ENCODE peak calls at places on chromosomes 3 and 15, in ten cellular contexts. B is Caco-2, D is fibroblast of lung, O is endothelial cell, M is retinal pigment epithelial cell, Z is thoracic aorta, J is spleen, R is lower leg skin, X is brain microvascular endothelial cell, C is H9. W is an unnamed sample.
A peak's percentile ranks its signal among the peaks of the same experiment; 100 is the strongest.

GRCh38 chr15:29844290-29844903 is 22.1 kb upstream of the TJP1 start:
- DNase-seq in B (no peak), D (peak; percentile 31), O (no peak), M (no peak), Z (no peak), J (no peak), R (no peak), X (no peak), C (no peak), W (peak; percentile 45)

GRCh38 chr3:47261301-47261700 is 21.3 kb downstream of the KIF9 start:
- DNase-seq in B (no peak), D (no peak), O (no peak), M (no peak), Z (no peak), J (peak; percentile 29), R (no peak), X (no peak), C (no peak), W (peak; percentile 21)

GRCh38 chr15:85706779-85707518 is 87.8 kb downstream of the KLHL25 start:
- DNase-seq in B (no peak), D (peak; percentile 64), O (no peak), M (no peak), Z (no peak), J (no peak), R (no peak), X (peak; percentile 69), C (no peak), W (peak; percentile 96)

GRCh38 chr3:166177130-166177529 is 339.9 kb upstream of the BCHE start:
- DNase-seq in B (no peak), D (no peak), O (no peak), M (no peak), Z (no peak), J (no peak), R (no peak), X (no peak), C (no peak), W (no peak)

GRCh38 chr15:56821721-56822425 is 88.6 kb upstream of the ZNF280D start:
- DNase-seq in B (peak; percentile 64), D (peak; percentile 81), O (peak; percentile 58), M (peak; percentile 62), Z (no peak), J (peak; percentile 78), R (no peak), X (peak; percentile 53), C (peak; percentile 59), W (peak; percentile 79)

GRCh38 chr15:31278056-31278445 is 48.6 kb upstream of the KLF13 start:
- DNase-seq in B (no peak), D (no peak), O (no peak), M (no peak), Z (no peak), J (peak; percentile 32), R (peak; percentile 13), X (no peak), C (peak; percentile 27), W (no peak)

GRCh38 chr3:194322701-194323174 is 28.4 kb downstream of the CPN2 start:
- DNase-seq in B (peak; percentile 25), D (peak; percentile 49), O (no peak), M (peak; percentile 67), Z (no peak), J (no peak), R (peak; percentile 45), X (peak; percentile 48), C (peak; percentile 27), W (peak; percentile 58)

GRCh38 chr15:39419651-39420050 is 161.2 kb upstream of the THBS1 start:
- DNase-seq in B (peak; percentile 67), D (no peak), O (no peak), M (peak; percentile 87), Z (no peak), J (no peak), R (no peak), X (no peak), C (no peak), W (no peak)

GRCh38 chr3:129441782-129442181 is 1.8 kb downstream of the IFT122 start:
- DNase-seq in B (no peak), D (peak; percentile 77), O (no peak), M (no peak), Z (no peak), J (no peak), R (peak; percentile 32), X (no peak), C (no peak), W (peak; percentile 71)

GRCh38 chr15:98123834-98124233 is 163.3 kb downstream of the ARRDC4 start:
- DNase-seq in B (no peak), D (no peak), O (no peak), M (no peak), Z (no peak), J (no peak), R (no peak), X (no peak), C (no peak), W (peak; percentile 27)

GRCh38 chr15:55403531-55403930 is 4.6 kb downstream of the CCPG1 start:
- DNase-seq in B (no peak), D (peak; percentile 82), O (no peak), M (no peak), Z (no peak), J (no peak), R (no peak), X (no peak), C (no peak), W (peak; percentile 85)

GRCh38 chr3:194440756-194441155 is 41.7 kb upstream of the GP5 start:
- DNase-seq in B (no peak), D (no peak), O (no peak), M (no peak), Z (no peak), J (no peak), R (no peak), X (no peak), C (no peak), W (no peak)

GRCh38 chr3:39196671-39197446 is 4.5 kb upstream of the XIRP1 start:
- DNase-seq in B (no peak), D (no peak), O (no peak), M (no peak), Z (no peak), J (no peak), R (no peak), X (no peak), C (no peak), W (no peak)

GRCh38 chr3:50573566-50574279 is 4.4 kb downstream of the HEMK1 start:
- DNase-seq in B (no peak), D (no peak), O (no peak), M (no peak), Z (no peak), J (no peak), R (no peak), X (no peak), C (no peak), W (no peak)

GRCh38 chr3:47852604-47853397 is 49.9 kb downstream of the DHX30 start:
- DNase-seq in B (no peak), D (no peak), O (no peak), M (no peak), Z (no peak), J (peak; percentile 68), R (no peak), X (no peak), C (no peak), W (no peak)

GRCh38 chr15:57562220-57562769 is 29.4 kb upstream of the MYZAP start:
- DNase-seq in B (no peak), D (no peak), O (no peak), M (no peak), Z (no peak), J (no peak), R (no peak), X (no peak), C (no peak), W (no peak)

GRCh38 chr3:57582470-57583168 is 14.5 kb downstream of the ARF4 start:
- DNase-seq in B (peak; percentile 75), D (no peak), O (no peak), M (no peak), Z (no peak), J (no peak), R (no peak), X (no peak), C (peak; percentile 48), W (no peak)
- TF ChIP-seq CTCF in B (no peak), D (peak; percentile 11), O (no peak), M (peak; percentile 40), Z (no peak), J (no peak), R (no peak), X (peak; percentile 35), C (peak; percentile 47), W (peak; percentile 20)

DNA sequence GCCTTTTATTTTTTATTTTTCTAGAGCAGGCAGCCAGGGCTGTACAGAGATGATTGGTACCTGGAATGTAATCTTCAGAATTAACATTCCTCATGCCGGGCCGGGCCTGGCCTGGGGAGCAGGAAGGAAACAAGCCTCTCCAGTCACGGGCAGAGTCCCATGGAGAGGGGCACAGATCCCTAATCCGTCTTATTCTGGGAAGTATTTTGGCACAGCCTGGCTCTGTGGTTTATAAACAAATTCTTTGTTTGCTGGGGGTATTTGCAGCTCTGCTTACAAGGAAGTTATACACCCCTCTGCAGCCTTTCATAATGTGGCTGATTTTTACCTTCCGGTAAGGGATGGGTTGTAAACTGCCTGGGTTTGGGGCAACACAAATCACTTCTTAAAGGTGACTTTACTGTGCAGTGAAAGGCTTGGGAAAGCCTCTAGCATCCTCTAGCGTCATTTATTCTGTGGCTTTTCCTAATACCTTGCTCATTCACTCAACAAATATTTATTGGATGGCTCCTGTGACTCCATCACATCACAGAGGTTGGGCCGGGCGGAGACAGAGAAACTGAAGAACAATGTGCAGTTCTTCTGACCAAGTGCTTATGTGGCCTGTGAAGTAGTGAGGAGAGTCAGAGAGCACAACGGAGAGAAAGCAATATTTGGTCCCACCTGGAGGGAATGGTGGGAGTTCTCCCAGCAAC is 2.7 kb downstream of the SLC6A20 start:
- DNase-seq in B (no peak), D (no peak), O (no peak), M (peak; percentile 85), Z (no peak), J (no peak), R (no peak), X (no peak), C (no peak), W (no peak)
- TF ChIP-seq CTCF in B (no peak), D (no peak), O (no peak), M (peak; percentile 33), Z (no peak), J (no peak), R (no peak), X (no peak), C (no peak), W (no peak)

GRCh38 chr3:134427400-134428111 is 53.3 kb upstream of the AMOTL2 start:
- DNase-seq in B (no peak), D (peak; percentile 98), O (no peak), M (peak; percentile 78), Z (no peak), J (no peak), R (peak; percentile 60), X (peak; percentile 100), C (no peak), W (peak; percentile 99)
- TF ChIP-seq CTCF in B (no peak), D (no peak), O (no peak), M (no peak), Z (no peak), J (no peak), R (no peak), X (peak; percentile 40), C (no peak), W (no peak)

DNA sequence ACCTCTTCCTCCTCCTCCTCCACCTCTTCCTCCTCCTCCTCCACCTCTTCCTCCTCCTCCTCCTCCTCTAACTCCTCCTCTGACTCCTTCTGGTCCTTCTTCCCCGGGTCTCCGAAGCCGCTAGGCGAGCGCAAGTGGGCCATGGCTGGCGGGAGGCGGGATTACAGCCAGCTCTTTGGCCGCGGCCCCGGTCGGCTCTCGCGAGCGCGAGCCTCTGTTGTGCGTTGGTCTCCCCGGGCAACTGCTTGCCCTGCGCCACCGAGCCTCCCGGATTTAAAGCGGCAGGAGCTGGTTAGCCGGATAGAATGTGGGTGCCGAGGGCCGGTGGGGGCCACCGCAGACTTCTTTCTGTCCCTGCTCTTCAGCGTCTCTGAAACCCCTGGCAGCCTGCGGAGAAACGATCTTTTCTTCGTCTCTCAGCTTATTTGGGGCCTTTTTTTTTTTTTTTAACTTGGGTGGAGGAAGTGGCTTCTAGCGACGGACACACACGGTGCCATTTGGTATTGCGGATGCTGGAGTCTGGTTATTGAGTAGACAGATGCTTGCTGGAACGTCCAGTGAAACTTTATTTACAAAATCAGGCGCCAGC is at the start of gene ERICH6:
- DNase-seq in B (peak; percentile 93), D (peak; percentile 87), O (peak; percentile 93), M (peak; percentile 66), Z (peak; percentile 74), J (peak; percentile 97), R (peak; percentile 82), X (peak; percentile 92), C (peak; percentile 94), W (peak; percentile 85)
- TF ChIP-seq CTCF in B (no peak), D (peak; percentile 8), O (no peak), M (no peak), Z (peak; percentile 11), J (no peak), R (no peak), X (peak; percentile 23), C (no peak), W (peak; percentile 30)